ENCODE peak calls at places on chromosomes 1 and 21, in nine cellular contexts. W, A, U, I, P, J, B, Z and O are unnamed samples.

GRCh38 chr1:83545450-83545849 is 453.5 kb downstream of the TTLL7 start:
- DNase-seq in W (no peak), A (no peak), U (no peak), I (no peak), P (no peak), J (no peak), B (no peak), Z (no peak), O (no peak)

GRCh38 chr1:118918230-118918939 is 69.8 kb downstream of the TBX15 start:
- DNase-seq in W (no peak), A (no peak), U (no peak), I (no peak), P (no peak), J (no peak), B (no peak), Z (no peak), O (no peak)

GRCh38 chr1:52348704-52349301 is 17.2 kb downstream of the CC2D1B start:
- DNase-seq in W (no peak), A (no peak), U (no peak), I (no peak), P (no peak), J (no peak), B (no peak), Z (peak), O (peak)

GRCh38 chr1:172955161-172955821 is 95.5 kb downstream of the TNFSF18 start:
- DNase-seq in W (no peak), A (no peak), U (peak), I (no peak), P (no peak), J (no peak), B (no peak), Z (no peak), O (no peak)

GRCh38 chr21:27569091-27569490 is 602.2 kb upstream of the ADAMTS5 start:
- DNase-seq in W (no peak), A (no peak), U (no peak), I (no peak), P (no peak), J (no peak), B (no peak), Z (no peak), O (no peak)

GRCh38 chr1:231134624-231135023 is 27.2 kb upstream of the TRIM67 start:
- DNase-seq in W (no peak), A (no peak), U (no peak), I (no peak), P (no peak), J (no peak), B (no peak), Z (no peak), O (no peak)

GRCh38 chr1:29197590-29197924 is 15.9 kb upstream of the SRSF4 start:
- DNase-seq in W (no peak), A (peak), U (no peak), I (peak), P (no peak), J (peak), B (no peak), Z (no peak), O (no peak)

GRCh38 chr21:41207401-41208388 is 39.7 kb downstream of the BACE2 start:
- DNase-seq in W (no peak), A (no peak), U (peak), I (no peak), P (peak), J (no peak), B (no peak), Z (no peak), O (no peak)

GRCh38 chr1:14946567-14947285 is 206.8 kb upstream of the TMEM51 start:
- DNase-seq in W (no peak), A (no peak), U (peak), I (no peak), P (no peak), J (no peak), B (no peak), Z (no peak), O (no peak)

GRCh38 chr1:48341221-48341620 is 118.7 kb downstream of the SLC5A9 start:
- DNase-seq in W (no peak), A (no peak), U (peak), I (no peak), P (no peak), J (no peak), B (no peak), Z (no peak), O (no peak)

GRCh38 chr1:56229183-56229582 is 350.2 kb downstream of the PLPP3 start:
- DNase-seq in W (no peak), A (no peak), U (no peak), I (peak), P (no peak), J (no peak), B (no peak), Z (no peak), O (no peak)

GRCh38 chr1:160094291-160094625 is 4.2 kb downstream of the IGSF8 start:
- DNase-seq in W (no peak), A (no peak), U (no peak), I (no peak), P (no peak), J (no peak), B (no peak), Z (no peak), O (no peak)

GRCh38 chr1:233424727-233425222 is 97.3 kb downstream of the MAP3K21 start:
- DNase-seq in W (no peak), A (no peak), U (no peak), I (no peak), P (no peak), J (no peak), B (no peak), Z (no peak), O (no peak)

GRCh38 chr1:18198240-18198639 is 90.6 kb downstream of the IGSF21 start:
- DNase-seq in W (no peak), A (no peak), U (no peak), I (no peak), P (no peak), J (no peak), B (no peak), Z (no peak), O (no peak)

GRCh38 chr1:13593511-13594131 is 10.0 kb downstream of the PDPN start:
- DNase-seq in W (no peak), A (no peak), U (peak), I (no peak), P (peak), J (no peak), B (no peak), Z (no peak), O (no peak)

GRCh38 chr1:231918239-231919015 is 291.8 kb downstream of the DISC1 start:
- DNase-seq in W (no peak), A (no peak), U (peak), I (peak), P (no peak), J (peak), B (no peak), Z (no peak), O (no peak)

GRCh38 chr1:23644555-23644866 is 47.1 kb upstream of the RPL11 start:
- DNase-seq in W (no peak), A (no peak), U (no peak), I (no peak), P (no peak), J (no peak), B (no peak), Z (no peak), O (no peak)

GRCh38 chr1:55129194-55129728 is 85.9 kb downstream of the USP24 start:
- DNase-seq in W (no peak), A (no peak), U (peak), I (no peak), P (no peak), J (no peak), B (no peak), Z (no peak), O (no peak)

GRCh38 chr1:182446033-182446669 is 3.8 kb upstream of the RGSL1 start:
- DNase-seq in W (no peak), A (peak), U (peak), I (peak), P (no peak), J (no peak), B (no peak), Z (peak), O (no peak)

GRCh38 chr1:110487676-110488075 is 31.3 kb downstream of the KCNA10 start:
- DNase-seq in W (no peak), A (no peak), U (no peak), I (no peak), P (no peak), J (no peak), B (no peak), Z (peak), O (no peak)

GRCh38 chr1:46770541-46770940 is 28.3 kb upstream of the CYP4B1 start:
- DNase-seq in W (no peak), A (no peak), U (no peak), I (no peak), P (no peak), J (no peak), B (no peak), Z (no peak), O (no peak)

GRCh38 chr1:1242461-1243080 is 4.0 kb downstream of the C1QTNF12 start:
- DNase-seq in W (no peak), A (no peak), U (no peak), I (no peak), P (no peak), J (no peak), B (no peak), Z (no peak), O (no peak)

GRCh38 chr1:224472806-224473205 is 38.2 kb upstream of the WDR26 start:
- DNase-seq in W (no peak), A (no peak), U (no peak), I (no peak), P (no peak), J (no peak), B (no peak), Z (no peak), O (no peak)
- H3K27ac ChIP-seq in W (no peak), A (no peak), U (no peak), I (no peak), P (no peak), J (no peak), B (no peak), Z (no peak), O (no peak)

DNA sequence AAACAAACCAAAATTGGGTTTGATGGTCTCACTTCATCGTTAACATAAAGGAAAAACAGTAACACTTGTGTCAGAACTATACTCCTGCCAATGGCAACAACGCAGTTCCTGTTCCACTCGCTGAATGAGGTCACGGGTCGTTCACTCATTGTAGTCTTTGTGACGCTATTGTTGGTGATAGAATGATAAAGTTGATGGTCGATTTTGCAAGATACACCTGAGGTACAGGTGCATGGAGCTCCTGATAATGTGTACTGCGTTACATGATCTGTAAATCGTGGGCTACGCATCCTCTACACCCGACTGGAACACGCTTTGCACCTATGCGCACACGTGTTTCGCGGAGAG is 391 bp upstream of the CENPS start:
- DNase-seq in W (no peak), A (no peak), U (peak), I (no peak), P (no peak), J (no peak), B (no peak), Z (no peak), O (no peak)
- H3K27ac ChIP-seq in W (peak), A (no peak), U (no peak), I (peak), P (no peak), J (peak), B (peak), Z (peak), O (peak)

GRCh38 chr1:58721247-58721820 is 21.5 kb upstream of the MYSM1 start:
- DNase-seq in W (no peak), A (no peak), U (no peak), I (no peak), P (no peak), J (no peak), B (no peak), Z (no peak), O (no peak)
- H3K27ac ChIP-seq in W (no peak), A (no peak), U (no peak), I (no peak), P (no peak), J (no peak), B (no peak), Z (peak), O (no peak)

DNA sequence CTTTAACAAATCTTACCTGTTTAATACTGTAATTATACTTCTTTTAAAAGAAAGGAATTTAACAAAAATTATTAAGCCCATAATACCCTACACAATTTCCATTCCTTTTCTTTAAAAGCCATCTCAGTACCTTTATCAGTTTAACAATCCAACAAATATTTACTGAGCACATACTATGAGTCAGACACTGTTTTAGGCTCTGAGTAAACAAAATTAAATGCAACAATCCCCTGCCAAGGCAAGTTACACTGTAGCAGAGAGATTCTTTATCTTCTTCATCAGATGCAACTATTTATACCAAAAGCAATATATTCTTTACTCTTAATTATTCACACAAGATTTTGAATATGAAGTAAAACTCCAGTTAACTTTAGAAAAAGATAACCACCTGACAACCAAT is 12.0 kb downstream of the DENND1B start:
- DNase-seq in W (no peak), A (no peak), U (no peak), I (no peak), P (no peak), J (no peak), B (no peak), Z (no peak), O (no peak)
- H3K27ac ChIP-seq in W (no peak), A (no peak), U (no peak), I (peak), P (no peak), J (no peak), B (no peak), Z (no peak), O (no peak)